ENCODE peak calls at places on chromosomes 3 and 15, in five cellular contexts. X is KG1; P is activated CD4-positive, alpha-beta T cell treated with anti-CD3 and anti-CD28 coated beads, Interleukin-2, amount 50 U/mL, for 1 hour; G is AG08396; B is NCI-H2081. U is an unnamed sample.

GRCh38 chr15:66692391-66692790 is 9.6 kb upstream of the SMAD6 start:
- DNase-seq in X (peak), P (no peak), G (no peak), B (no peak), U (no peak)

GRCh38 chr15:36831125-36831914 is 251.9 kb downstream of the CDIN1 start:
- DNase-seq in X (no peak), P (no peak), G (peak), B (no peak), U (no peak)

GRCh38 chr15:28901987-28902745 is 16.4 kb downstream of the APBA2 start:
- DNase-seq in X (no peak), P (no peak), G (no peak), B (no peak), U (no peak)

GRCh38 chr3:140465988-140466387 is 211.9 kb upstream of the TRIM42 start:
- DNase-seq in X (no peak), P (no peak), G (no peak), B (no peak), U (no peak)

GRCh38 chr3:193884652-193885051 is 251.3 kb upstream of the HES1 start:
- DNase-seq in X (no peak), P (no peak), G (no peak), B (no peak), U (no peak)

GRCh38 chr15:69609176-69609575 is 156.6 kb downstream of the RPLP1 start:
- DNase-seq in X (no peak), P (no peak), G (no peak), B (no peak), U (no peak)

GRCh38 chr15:60652245-60652644 is 173.3 kb upstream of the ICE2 start:
- DNase-seq in X (no peak), P (no peak), G (no peak), B (no peak), U (no peak)

GRCh38 chr15:75153084-75153483 is 48.6 kb upstream of the C15orf39 start:
- DNase-seq in X (peak), P (no peak), G (peak), B (no peak), U (peak)

GRCh38 chr15:25684521-25685215 is 178.5 kb downstream of the ATP10A start:
- DNase-seq in X (no peak), P (no peak), G (peak), B (no peak), U (no peak)

GRCh38 chr3:15637131-15637951 is 35.8 kb downstream of the BTD start:
- DNase-seq in X (no peak), P (no peak), G (no peak), B (peak), U (no peak)

GRCh38 chr3:15682766-15683165 is 81.2 kb downstream of the BTD start:
- DNase-seq in X (no peak), P (no peak), G (no peak), B (no peak), U (peak)

GRCh38 chr3:111669926-111670630 is 74.9 kb upstream of the ZBED2 start:
- DNase-seq in X (no peak), P (no peak), G (peak), B (no peak), U (no peak)

GRCh38 chr15:88800026-88800425 is 3.2 kb upstream of the ACAN start:
- DNase-seq in X (no peak), P (no peak), G (peak), B (no peak), U (no peak)

GRCh38 chr15:101006931-101007687 is 88.0 kb downstream of the LRRK1 start:
- DNase-seq in X (peak), P (peak), G (peak), B (peak), U (peak)

GRCh38 chr3:100364421-100364820 is 29.9 kb downstream of the NIT2 start:
- DNase-seq in X (no peak), P (no peak), G (no peak), B (no peak), U (no peak)

GRCh38 chr3:64400706-64401105 is 175.4 kb upstream of the PRICKLE2 start:
- DNase-seq in X (no peak), P (no peak), G (no peak), B (no peak), U (no peak)

GRCh38 chr15:88803241-88803919 is at the start of gene ACAN:
- DNase-seq in X (no peak), P (no peak), G (no peak), B (no peak), U (no peak)

GRCh38 chr3:14410501-14411165 is 8.2 kb downstream of the SLC6A6 start:
- DNase-seq in X (no peak), P (no peak), G (peak), B (no peak), U (peak)

GRCh38 chr15:63870403-63871209 is 36.9 kb upstream of the HERC1 start:
- DNase-seq in X (no peak), P (no peak), G (peak), B (no peak), U (no peak)

GRCh38 chr3:63800097-63800496 is 19.0 kb upstream of the C3orf49 start:
- DNase-seq in X (no peak), P (no peak), G (no peak), B (no peak), U (no peak)

GRCh38 chr3:44198957-44199269 is 42.8 kb upstream of the TOPAZ1 start:
- DNase-seq in X (no peak), P (no peak), G (no peak), B (no peak), U (no peak)

GRCh38 chr3:187767266-187768032 is 22.2 kb upstream of the BCL6 start:
- DNase-seq in X (no peak), P (no peak), G (peak), B (no peak), U (no peak)

GRCh38 chr3:170563712-170564423 is 22.0 kb downstream of the SLC7A14 start:
- DNase-seq in X (no peak), P (no peak), G (peak), B (no peak), U (no peak)

GRCh38 chr3:9721698-9722057 is 9.9 kb upstream of the BRPF1 start:
- DNase-seq in X (no peak), P (no peak), G (no peak), B (no peak), U (peak)

GRCh38 chr15:64686130-64686735 is 89.2 kb downstream of the RBPMS2 start:
- DNase-seq in X (peak), P (no peak), G (peak), B (peak), U (no peak)

U was measured in GF-D8.